ENCODE peak calls at places on chromosomes 4 and X, in four cellular contexts. One of them, this sample, is unnamed.

GRCh38 chrX:133454525-133455323 is 39.4 kb upstream of the GPC4 start:
- DNase-seq in AG10803: no peak
- DNase-seq in H54: no peak
- DNase-seq in NCI-H510A treated with DMSO at 0.1 percent for 48 hours: no peak
- DNase-seq in this sample: no peak

GRCh38 chr4:48109413-48110263 is 24.4 kb downstream of the TXK start:
- DNase-seq in AG10803: peak
- DNase-seq in H54: no peak
- DNase-seq in NCI-H510A treated with DMSO at 0.1 percent for 48 hours: peak
- DNase-seq in this sample: peak

GRCh38 chr4:139017861-139018260 is 2.3 kb downstream of the NOCT start:
- DNase-seq in AG10803: peak
- DNase-seq in H54: no peak
- DNase-seq in NCI-H510A treated with DMSO at 0.1 percent for 48 hours: no peak
- DNase-seq in this sample: no peak

GRCh38 chr4:137367608-137368007 is 164.7 kb downstream of the PCDH18 start:
- DNase-seq in AG10803: peak
- DNase-seq in H54: no peak
- DNase-seq in NCI-H510A treated with DMSO at 0.1 percent for 48 hours: no peak
- DNase-seq in this sample: no peak

GRCh38 chrX:37371578-37371981 is 22.4 kb downstream of the PRRG1 start:
- DNase-seq in AG10803: peak
- DNase-seq in H54: no peak
- DNase-seq in NCI-H510A treated with DMSO at 0.1 percent for 48 hours: no peak
- DNase-seq in this sample: no peak

GRCh38 chr4:5863461-5864113 is 29.3 kb downstream of the CRMP1 start:
- DNase-seq in AG10803: peak
- DNase-seq in H54: peak
- DNase-seq in NCI-H510A treated with DMSO at 0.1 percent for 48 hours: no peak
- DNase-seq in this sample: peak

GRCh38 chr4:6342530-6343293 is 73.1 kb downstream of the WFS1 start:
- DNase-seq in AG10803: no peak
- DNase-seq in H54: no peak
- DNase-seq in NCI-H510A treated with DMSO at 0.1 percent for 48 hours: no peak
- DNase-seq in this sample: no peak

GRCh38 chrX:46595084-46595483 is 21.5 kb downstream of the CHST7 start:
- DNase-seq in AG10803: no peak
- DNase-seq in H54: no peak
- DNase-seq in NCI-H510A treated with DMSO at 0.1 percent for 48 hours: no peak
- DNase-seq in this sample: no peak

GRCh38 chr4:170030121-170030520 is 3.9 kb upstream of the MFAP3L start:
- DNase-seq in AG10803: peak
- DNase-seq in H54: no peak
- DNase-seq in NCI-H510A treated with DMSO at 0.1 percent for 48 hours: no peak
- DNase-seq in this sample: no peak

GRCh38 chr4:52545099-52546069 is 113.7 kb downstream of the USP46 start:
- DNase-seq in AG10803: peak
- DNase-seq in H54: peak
- DNase-seq in NCI-H510A treated with DMSO at 0.1 percent for 48 hours: peak
- DNase-seq in this sample: peak

GRCh38 chr4:124936427-124936826 is 223.9 kb upstream of the ANKRD50 start:
- DNase-seq in AG10803: peak
- DNase-seq in H54: no peak
- DNase-seq in NCI-H510A treated with DMSO at 0.1 percent for 48 hours: peak
- DNase-seq in this sample: no peak

GRCh38 chrX:63889001-63889400 is 104.0 kb upstream of the ARHGEF9 start:
- DNase-seq in AG10803: peak
- DNase-seq in H54: no peak
- DNase-seq in NCI-H510A treated with DMSO at 0.1 percent for 48 hours: no peak
- DNase-seq in this sample: no peak

GRCh38 chrX:16772460-16772859 is 13.8 kb upstream of the TXLNG start:
- DNase-seq in AG10803: no peak
- DNase-seq in H54: no peak
- DNase-seq in NCI-H510A treated with DMSO at 0.1 percent for 48 hours: no peak
- DNase-seq in this sample: peak

GRCh38 chr4:153159728-153160221 is 44.5 kb upstream of the TRIM2 start:
- DNase-seq in AG10803: peak
- DNase-seq in H54: no peak
- DNase-seq in NCI-H510A treated with DMSO at 0.1 percent for 48 hours: no peak
- DNase-seq in this sample: no peak

GRCh38 chrX:25007059-25008053 is 8.4 kb downstream of the ARX start:
- DNase-seq in AG10803: no peak
- DNase-seq in H54: no peak
- DNase-seq in NCI-H510A treated with DMSO at 0.1 percent for 48 hours: no peak
- DNase-seq in this sample: no peak

GRCh38 chr4:13540446-13541175 is 3.7 kb downstream of the NKX3-2 start:
- DNase-seq in AG10803: no peak
- DNase-seq in H54: no peak
- DNase-seq in NCI-H510A treated with DMSO at 0.1 percent for 48 hours: no peak
- DNase-seq in this sample: no peak

GRCh38 chr4:182449186-182449880 is 206.1 kb downstream of the TENM3 start:
- DNase-seq in AG10803: no peak
- DNase-seq in H54: peak
- DNase-seq in NCI-H510A treated with DMSO at 0.1 percent for 48 hours: peak
- DNase-seq in this sample: peak

GRCh38 chr4:98498774-98499173 is 159.6 kb downstream of the TSPAN5 start:
- DNase-seq in AG10803: no peak
- DNase-seq in H54: no peak
- DNase-seq in NCI-H510A treated with DMSO at 0.1 percent for 48 hours: no peak
- DNase-seq in this sample: no peak

GRCh38 chr4:119728692-119729593 is 100.3 kb upstream of the PDE5A start:
- DNase-seq in AG10803: peak
- DNase-seq in H54: no peak
- DNase-seq in NCI-H510A treated with DMSO at 0.1 percent for 48 hours: no peak
- DNase-seq in this sample: no peak

GRCh38 chrX:45710081-45710801 is 509.6 kb upstream of the DIPK2B start:
- DNase-seq in AG10803: peak
- DNase-seq in H54: no peak
- DNase-seq in NCI-H510A treated with DMSO at 0.1 percent for 48 hours: no peak
- DNase-seq in this sample: peak